ENCODE peak calls at places on chromosomes 4 and X, in seven cellular contexts. D, Q, G, V, C, F and M are unnamed samples.

GRCh38 chrX:66728818-66729271 is 90.0 kb upstream of the EDA2R start:
- DNase-seq in D (peak; percentile 23), Q (peak; percentile 74), G (peak; percentile 32), V (no peak), C (peak; percentile 19), F (no peak), M (peak; percentile 12)

GRCh38 chr4:121988950-121989349 is 37.1 kb upstream of the TRPC3 start:
- DNase-seq in D (no peak), Q (no peak), G (no peak), V (no peak), C (no peak), F (no peak), M (no peak)

GRCh38 chr4:25973346-25973745 is 59.3 kb downstream of the SMIM20 start:
- DNase-seq in D (no peak), Q (no peak), G (no peak), V (no peak), C (no peak), F (no peak), M (no peak)

GRCh38 chr4:107853444-107854325 is 29.0 kb downstream of the SGMS2 start:
- DNase-seq in D (no peak), Q (no peak), G (no peak), V (no peak), C (no peak), F (no peak), M (peak; percentile 83)

GRCh38 chr4:113434247-113434587 is 327.3 kb downstream of the CAMK2D start:
- DNase-seq in D (no peak), Q (no peak), G (no peak), V (no peak), C (no peak), F (no peak), M (peak; percentile 30)

GRCh38 chr4:26474551-26474950 is 15.7 kb downstream of the CCKAR start:
- DNase-seq in D (no peak), Q (no peak), G (no peak), V (no peak), C (no peak), F (no peak), M (no peak)

GRCh38 chrX:83022020-83022419 is 486.1 kb upstream of the POU3F4 start:
- DNase-seq in D (no peak), Q (no peak), G (no peak), V (no peak), C (no peak), F (no peak), M (no peak)

GRCh38 chr4:6779667-6780565 is 2.6 kb upstream of the KIAA0232 start:
- DNase-seq in D (no peak), Q (peak; percentile 29), G (no peak), V (no peak), C (no peak), F (peak; percentile 62), M (no peak)

GRCh38 chr4:119271361-119272085 is 50.4 kb downstream of the FABP2 start:
- DNase-seq in D (no peak), Q (no peak), G (no peak), V (no peak), C (no peak), F (no peak), M (no peak)

GRCh38 chr4:28269426-28269825 is 1408.8 kb downstream of the STIM2 start:
- DNase-seq in D (no peak), Q (no peak), G (no peak), V (no peak), C (no peak), F (no peak), M (no peak)

GRCh38 chr4:86443495-86443894 is 83.6 kb upstream of the MAPK10 start:
- DNase-seq in D (no peak), Q (no peak), G (no peak), V (no peak), C (no peak), F (no peak), M (no peak)

GRCh38 chr4:145716200-145716599 is 36.3 kb downstream of the C4orf51 start:
- DNase-seq in D (no peak), Q (no peak), G (no peak), V (no peak), C (no peak), F (no peak), M (no peak)

GRCh38 chrX:118025193-118025592 is 91.4 kb downstream of the KLHL13 start:
- DNase-seq in D (no peak), Q (no peak), G (no peak), V (no peak), C (no peak), F (no peak), M (no peak)

GRCh38 chrX:28693101-28693500 is 105.9 kb downstream of the IL1RAPL1 start:
- DNase-seq in D (no peak), Q (no peak), G (no peak), V (no peak), C (no peak), F (no peak), M (no peak)

GRCh38 chr4:129167640-129168260 is 71.8 kb downstream of the C4orf33 start:
- DNase-seq in D (no peak), Q (peak; percentile 51), G (no peak), V (no peak), C (no peak), F (no peak), M (no peak)

GRCh38 chrX:49101629-49101984 is 21.9 kb upstream of the WDR45 start:
- DNase-seq in D (no peak), Q (no peak), G (no peak), V (no peak), C (no peak), F (no peak), M (no peak)

GRCh38 chrX:31228415-31228832 is 156.6 kb upstream of the FTHL17 start:
- DNase-seq in D (no peak), Q (no peak), G (no peak), V (no peak), C (no peak), F (no peak), M (no peak)

GRCh38 chrX:150761176-150761818 is 68.1 kb downstream of the MTMR1 start:
- DNase-seq in D (no peak), Q (peak; percentile 28), G (no peak), V (no peak), C (no peak), F (no peak), M (no peak)

GRCh38 chr4:47662975-47663374 is 174.9 kb downstream of the CORIN start:
- DNase-seq in D (no peak), Q (peak; percentile 25), G (peak; percentile 2), V (no peak), C (no peak), F (peak; percentile 37), M (no peak)

GRCh38 chr4:139177049-139177887 is at the start of gene ELF2:
- DNase-seq in D (peak; percentile 81), Q (peak; percentile 94), G (peak; percentile 83), V (peak; percentile 79), C (peak; percentile 94), F (peak; percentile 85), M (peak; percentile 68)

GRCh38 chrX:129632443-129632842 is 22.3 kb downstream of the APLN start:
- DNase-seq in D (no peak), Q (no peak), G (no peak), V (no peak), C (no peak), F (no peak), M (no peak)

GRCh38 chr4:38753021-38753806 is 29.6 kb downstream of the TLR10 start:
- DNase-seq in D (no peak), Q (peak; percentile 96), G (no peak), V (no peak), C (peak; percentile 78), F (no peak), M (peak; percentile 85)

GRCh38 chr4:38856524-38857337 is at the start of gene TLR6:
- DNase-seq in D (peak; percentile 53), Q (peak; percentile 68), G (peak; percentile 61), V (no peak), C (no peak), F (peak; percentile 58), M (peak; percentile 82)

GRCh38 chr4:3168029-3168428 is 80.9 kb upstream of the MSANTD1 start:
- DNase-seq in D (no peak), Q (peak; percentile 84), G (no peak), V (no peak), C (no peak), F (no peak), M (no peak)

GRCh38 chrX:9207142-9207541 is 173.2 kb upstream of the FAM9B start:
- DNase-seq in D (no peak), Q (no peak), G (no peak), V (no peak), C (no peak), F (no peak), M (no peak)

GRCh38 chr4:152919826-152920225 is 16.3 kb upstream of the FHDC1 start:
- DNase-seq in D (no peak), Q (no peak), G (no peak), V (no peak), C (no peak), F (no peak), M (no peak)

GRCh38 chrX:46572295-46572936 is 1.1 kb upstream of the CHST7 start:
- DNase-seq in D (no peak), Q (no peak), G (peak; percentile 1), V (no peak), C (no peak), F (no peak), M (no peak)

GRCh38 chr4:108881190-108881589 is 118.3 kb upstream of the ETNPPL start:
- DNase-seq in D (no peak), Q (no peak), G (no peak), V (no peak), C (no peak), F (no peak), M (peak; percentile 95)